ENCODE peak calls at places on chromosome 7, in five cellular contexts. Q is activated CD8-positive, alpha-beta memory T cell treated with anti-CD3 and anti-CD28 coated beads, Interleukin-2, amount 50 U/mL, for 48 hours; L is T-helper 9 cell; C is stomach; A is activated naive CD8-positive, alpha-beta T cell treated with anti-CD3 and anti-CD28 coated beads for 36 hours. V is an unnamed sample.
A peak's percentile ranks its signal among the peaks of the same experiment; 100 is the strongest.

GRCh38 chr7:1886361-1887064 is 216.4 kb downstream of the ELFN1 start:
- DNase-seq in C (no peak), A (no peak), L (no peak), Q (no peak), V (no peak)

GRCh38 chr7:159118220-159118595 is 26.5 kb downstream of the VIPR2 start:
- DNase-seq in A (no peak), Q (no peak), C (no peak), L (no peak), V (no peak)

GRCh38 chr7:4661871-4662270 is 20.2 kb upstream of the FOXK1 start:
- DNase-seq in C (peak; percentile 50), L (no peak), A (no peak), Q (no peak), V (no peak)

GRCh38 chr7:51970961-51971655 is 654.5 kb upstream of the COBL start:
- DNase-seq in A (no peak), Q (no peak), C (no peak), L (no peak), V (no peak)

GRCh38 chr7:46452781-46453180 is 531.7 kb upstream of the IGFBP3 start:
- DNase-seq in Q (no peak), A (no peak), L (no peak), C (no peak), V (no peak)

GRCh38 chr7:149232362-149232761 is 7.1 kb upstream of the ZNF212 start:
- DNase-seq in A (no peak), Q (no peak), C (no peak), L (no peak), V (no peak)

GRCh38 chr7:134155220-134155619 is 28.1 kb downstream of the LRGUK start:
- DNase-seq in L (no peak), Q (no peak), C (no peak), A (no peak), V (no peak)

GRCh38 chr7:110480964-110481363 is 610.0 kb upstream of the LRRN3 start:
- DNase-seq in A (no peak), L (no peak), C (no peak), Q (no peak), V (no peak)

GRCh38 chr7:133056370-133057238 is 25.3 kb downstream of the CHCHD3 start:
- DNase-seq in Q (no peak), L (no peak), A (no peak), C (no peak), V (no peak)

GRCh38 chr7:130009848-130010688 is 41.1 kb downstream of the ZC3HC1 start:
- DNase-seq in A (peak; percentile 37), L (no peak), Q (peak; percentile 69), C (peak; percentile 31), V (peak; percentile 64)

GRCh38 chr7:57256637-57257375 is 124.6 kb upstream of the ZNF479 start:
- DNase-seq in L (no peak), C (no peak), A (no peak), Q (no peak), V (no peak)

V was measured in activated CD8-positive, alpha-beta T cell treated with anti-CD3 and anti-CD28 coated beads for 36 hours.